ENCODE peak calls at places on chromosome 14, in seven cellular contexts. One of them, this sample, is unnamed.

GRCh38 chr14:68137704-68138619 is 318.4 kb downstream of the RAD51B start:
- DNase-seq in CD4-positive, alpha-beta T cell: no peak
- DNase-seq in right lobe of liver: no peak
- DNase-seq in GM13976: no peak
- DNase-seq in kidney epithelial cell: peak
- DNase-seq in H9: peak
- DNase-seq in AG04450: peak
- DNase-seq in this sample: peak

GRCh38 chr14:94355191-94355794 is 32.2 kb upstream of the SERPINA6 start:
- DNase-seq in kidney epithelial cell: peak
- DNase-seq in AG04450: peak
- DNase-seq in H9: peak
- DNase-seq in GM13976: no peak
- DNase-seq in CD4-positive, alpha-beta T cell: no peak
- DNase-seq in right lobe of liver: peak
- DNase-seq in this sample: peak

GRCh38 chr14:35696575-35696974 is 112.5 kb downstream of the RALGAPA1 start:
- DNase-seq in H9: no peak
- DNase-seq in CD4-positive, alpha-beta T cell: no peak
- DNase-seq in GM13976: no peak
- DNase-seq in kidney epithelial cell: no peak
- DNase-seq in AG04450: no peak
- DNase-seq in right lobe of liver: no peak
- DNase-seq in this sample: no peak

GRCh38 chr14:105883066-105884005 is 357.0 kb downstream of the TMEM121 start:
- DNase-seq in H9: no peak
- DNase-seq in kidney epithelial cell: no peak
- DNase-seq in GM13976: peak
- DNase-seq in CD4-positive, alpha-beta T cell: no peak
- DNase-seq in right lobe of liver: peak
- DNase-seq in AG04450: no peak
- DNase-seq in this sample: peak

GRCh38 chr14:23061995-23062394 is 4.7 kb upstream of the CDH24 start:
- DNase-seq in GM13976: no peak
- DNase-seq in CD4-positive, alpha-beta T cell: no peak
- DNase-seq in AG04450: peak
- DNase-seq in kidney epithelial cell: peak
- DNase-seq in right lobe of liver: no peak
- DNase-seq in H9: no peak
- DNase-seq in this sample: no peak

GRCh38 chr14:61188936-61189808 is 92.0 kb downstream of the TMEM30B start:
- DNase-seq in kidney epithelial cell: no peak
- DNase-seq in right lobe of liver: peak
- DNase-seq in CD4-positive, alpha-beta T cell: no peak
- DNase-seq in AG04450: no peak
- DNase-seq in GM13976: peak
- DNase-seq in H9: peak
- DNase-seq in this sample: no peak

GRCh38 chr14:95597784-95598204 is 62.9 kb downstream of the GLRX5 start:
- DNase-seq in right lobe of liver: no peak
- DNase-seq in AG04450: no peak
- DNase-seq in GM13976: no peak
- DNase-seq in H9: peak
- DNase-seq in CD4-positive, alpha-beta T cell: no peak
- DNase-seq in kidney epithelial cell: peak
- DNase-seq in this sample: no peak

GRCh38 chr14:70282666-70283065 is 76.8 kb downstream of the COX16 start:
- DNase-seq in right lobe of liver: no peak
- DNase-seq in CD4-positive, alpha-beta T cell: no peak
- DNase-seq in kidney epithelial cell: no peak
- DNase-seq in AG04450: no peak
- DNase-seq in GM13976: no peak
- DNase-seq in H9: no peak
- DNase-seq in this sample: no peak

GRCh38 chr14:50599700-50600444 is 39.9 kb downstream of the ATL1 start:
- DNase-seq in right lobe of liver: no peak
- DNase-seq in kidney epithelial cell: no peak
- DNase-seq in GM13976: peak
- DNase-seq in H9: no peak
- DNase-seq in CD4-positive, alpha-beta T cell: no peak
- DNase-seq in AG04450: no peak
- DNase-seq in this sample: no peak

GRCh38 chr14:29462271-29462670 is 465.4 kb downstream of the PRKD1 start:
- DNase-seq in CD4-positive, alpha-beta T cell: no peak
- DNase-seq in right lobe of liver: no peak
- DNase-seq in H9: no peak
- DNase-seq in AG04450: no peak
- DNase-seq in GM13976: no peak
- DNase-seq in kidney epithelial cell: no peak
- DNase-seq in this sample: no peak

GRCh38 chr14:56905282-56905681 is 95.0 kb upstream of the OTX2 start:
- DNase-seq in GM13976: no peak
- DNase-seq in right lobe of liver: no peak
- DNase-seq in H9: peak
- DNase-seq in CD4-positive, alpha-beta T cell: no peak
- DNase-seq in AG04450: no peak
- DNase-seq in kidney epithelial cell: no peak
- DNase-seq in this sample: no peak

GRCh38 chr14:99779751-99780150 is 13.5 kb upstream of the EML1 start:
- DNase-seq in right lobe of liver: no peak
- DNase-seq in GM13976: no peak
- DNase-seq in AG04450: no peak
- DNase-seq in H9: no peak
- DNase-seq in kidney epithelial cell: no peak
- DNase-seq in CD4-positive, alpha-beta T cell: no peak
- DNase-seq in this sample: no peak

GRCh38 chr14:76083796-76084195 is 67.9 kb upstream of the GPATCH2L start:
- DNase-seq in H9: no peak
- DNase-seq in GM13976: no peak
- DNase-seq in CD4-positive, alpha-beta T cell: no peak
- DNase-seq in AG04450: no peak
- DNase-seq in right lobe of liver: no peak
- DNase-seq in kidney epithelial cell: no peak
- DNase-seq in this sample: no peak

GRCh38 chr14:60343571-60344071 is 94.6 kb downstream of the PPM1A start:
- DNase-seq in GM13976: no peak
- DNase-seq in AG04450: no peak
- DNase-seq in kidney epithelial cell: no peak
- DNase-seq in H9: no peak
- DNase-seq in CD4-positive, alpha-beta T cell: no peak
- DNase-seq in right lobe of liver: no peak
- DNase-seq in this sample: no peak

GRCh38 chr14:80269338-80269935 is 58.1 kb upstream of the DIO2 start:
- DNase-seq in GM13976: no peak
- DNase-seq in CD4-positive, alpha-beta T cell: no peak
- DNase-seq in kidney epithelial cell: no peak
- DNase-seq in right lobe of liver: no peak
- DNase-seq in AG04450: peak
- DNase-seq in H9: no peak
- DNase-seq in this sample: no peak

GRCh38 chr14:96098309-96098998 is 59.3 kb downstream of the C14orf132 start:
- DNase-seq in CD4-positive, alpha-beta T cell: no peak
- DNase-seq in GM13976: peak
- DNase-seq in AG04450: peak
- DNase-seq in kidney epithelial cell: no peak
- DNase-seq in right lobe of liver: peak
- DNase-seq in H9: peak
- DNase-seq in this sample: no peak

GRCh38 chr14:69129264-69129880 is 23.5 kb downstream of the DCAF5 start:
- DNase-seq in H9: peak
- DNase-seq in GM13976: peak
- DNase-seq in AG04450: peak
- DNase-seq in kidney epithelial cell: peak
- DNase-seq in CD4-positive, alpha-beta T cell: peak
- DNase-seq in right lobe of liver: peak
- DNase-seq in this sample: peak

GRCh38 chr14:101499080-101499479 is 62.2 kb upstream of the DIO3 start:
- DNase-seq in GM13976: no peak
- DNase-seq in kidney epithelial cell: no peak
- DNase-seq in H9: peak
- DNase-seq in AG04450: no peak
- DNase-seq in right lobe of liver: peak
- DNase-seq in CD4-positive, alpha-beta T cell: no peak
- DNase-seq in this sample: no peak

GRCh38 chr14:81868172-81868571 is 334.5 kb upstream of the SEL1L start:
- DNase-seq in H9: peak
- DNase-seq in CD4-positive, alpha-beta T cell: no peak
- DNase-seq in AG04450: no peak
- DNase-seq in right lobe of liver: no peak
- DNase-seq in GM13976: no peak
- DNase-seq in kidney epithelial cell: no peak
- DNase-seq in this sample: no peak

GRCh38 chr14:21734457-21735074 is 60.9 kb upstream of the OR4E1 start:
- DNase-seq in AG04450: no peak
- DNase-seq in GM13976: peak
- DNase-seq in right lobe of liver: no peak
- DNase-seq in H9: no peak
- DNase-seq in CD4-positive, alpha-beta T cell: no peak
- DNase-seq in kidney epithelial cell: peak
- DNase-seq in this sample: no peak

GRCh38 chr14:96249016-96249415 is 7.0 kb upstream of the BDKRB1 start:
- DNase-seq in kidney epithelial cell: no peak
- DNase-seq in GM13976: no peak
- DNase-seq in AG04450: peak
- DNase-seq in CD4-positive, alpha-beta T cell: no peak
- DNase-seq in H9: no peak
- DNase-seq in right lobe of liver: no peak
- DNase-seq in this sample: peak

GRCh38 chr14:90049390-90049789 is 12.4 kb upstream of the KCNK13 start:
- DNase-seq in right lobe of liver: no peak
- DNase-seq in kidney epithelial cell: no peak
- DNase-seq in AG04450: no peak
- DNase-seq in GM13976: no peak
- DNase-seq in H9: no peak
- DNase-seq in CD4-positive, alpha-beta T cell: no peak
- DNase-seq in this sample: no peak

GRCh38 chr14:74190910-74191575 is 48.2 kb upstream of the VSX2 start:
- DNase-seq in AG04450: no peak
- DNase-seq in kidney epithelial cell: no peak
- DNase-seq in H9: no peak
- DNase-seq in right lobe of liver: no peak
- DNase-seq in GM13976: no peak
- DNase-seq in CD4-positive, alpha-beta T cell: no peak
- DNase-seq in this sample: no peak

GRCh38 chr14:50726372-50727107 is 58.4 kb upstream of the SAV1 start:
- DNase-seq in right lobe of liver: no peak
- DNase-seq in CD4-positive, alpha-beta T cell: no peak
- DNase-seq in GM13976: peak
- DNase-seq in AG04450: peak
- DNase-seq in H9: no peak
- DNase-seq in kidney epithelial cell: peak
- DNase-seq in this sample: no peak

GRCh38 chr14:88078525-88078924 is 73.6 kb downstream of the GPR65 start:
- DNase-seq in kidney epithelial cell: no peak
- DNase-seq in H9: no peak
- DNase-seq in GM13976: no peak
- DNase-seq in right lobe of liver: no peak
- DNase-seq in CD4-positive, alpha-beta T cell: no peak
- DNase-seq in AG04450: no peak
- DNase-seq in this sample: no peak
- TF ChIP-seq CTCF in kidney epithelial cell: no peak
- TF ChIP-seq CTCF in H9: peak
- TF ChIP-seq CTCF in GM13976: no peak
- TF ChIP-seq CTCF in right lobe of liver: no peak
- TF ChIP-seq CTCF in CD4-positive, alpha-beta T cell: no peak
- TF ChIP-seq CTCF in AG04450: no peak
- TF ChIP-seq CTCF in this sample: no peak

DNA sequence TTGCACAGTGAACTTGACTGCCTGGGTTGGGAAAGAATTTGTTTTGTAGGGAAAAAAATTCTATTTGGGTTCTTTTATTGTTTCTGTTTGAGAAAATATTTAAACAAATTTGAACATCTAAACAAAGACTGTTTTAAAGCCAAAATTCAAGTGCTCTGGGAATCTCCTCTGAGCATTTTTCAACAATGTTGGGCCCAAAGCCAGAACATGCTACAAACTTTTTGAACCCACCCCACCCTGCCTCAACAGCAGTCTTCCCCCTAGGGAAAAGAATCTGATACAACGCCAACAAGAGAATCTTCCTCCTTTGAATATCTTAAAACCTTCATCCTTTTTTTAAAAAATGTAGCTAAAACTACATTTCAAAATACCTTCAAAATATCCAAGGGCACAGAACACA is 20.3 kb upstream of the NID2 start:
- DNase-seq in H9: no peak
- DNase-seq in CD4-positive, alpha-beta T cell: no peak
- DNase-seq in kidney epithelial cell: no peak
- DNase-seq in right lobe of liver: no peak
- DNase-seq in AG04450: no peak
- DNase-seq in GM13976: no peak
- DNase-seq in this sample: no peak
- TF ChIP-seq CTCF in H9: no peak
- TF ChIP-seq CTCF in CD4-positive, alpha-beta T cell: no peak
- TF ChIP-seq CTCF in kidney epithelial cell: no peak
- TF ChIP-seq CTCF in right lobe of liver: no peak
- TF ChIP-seq CTCF in AG04450: no peak
- TF ChIP-seq CTCF in GM13976: no peak
- TF ChIP-seq CTCF in this sample: no peak

GRCh38 chr14:104386281-104386841 is 193.2 kb upstream of the C14orf180 start:
- DNase-seq in kidney epithelial cell: no peak
- DNase-seq in CD4-positive, alpha-beta T cell: no peak
- DNase-seq in AG04450: no peak
- DNase-seq in GM13976: peak
- DNase-seq in H9: peak
- DNase-seq in right lobe of liver: peak
- DNase-seq in this sample: peak
- TF ChIP-seq CTCF in kidney epithelial cell: no peak
- TF ChIP-seq CTCF in CD4-positive, alpha-beta T cell: no peak
- TF ChIP-seq CTCF in AG04450: no peak
- TF ChIP-seq CTCF in GM13976: no peak
- TF ChIP-seq CTCF in H9: peak
- TF ChIP-seq CTCF in right lobe of liver: no peak
- TF ChIP-seq CTCF in this sample: no peak

DNA sequence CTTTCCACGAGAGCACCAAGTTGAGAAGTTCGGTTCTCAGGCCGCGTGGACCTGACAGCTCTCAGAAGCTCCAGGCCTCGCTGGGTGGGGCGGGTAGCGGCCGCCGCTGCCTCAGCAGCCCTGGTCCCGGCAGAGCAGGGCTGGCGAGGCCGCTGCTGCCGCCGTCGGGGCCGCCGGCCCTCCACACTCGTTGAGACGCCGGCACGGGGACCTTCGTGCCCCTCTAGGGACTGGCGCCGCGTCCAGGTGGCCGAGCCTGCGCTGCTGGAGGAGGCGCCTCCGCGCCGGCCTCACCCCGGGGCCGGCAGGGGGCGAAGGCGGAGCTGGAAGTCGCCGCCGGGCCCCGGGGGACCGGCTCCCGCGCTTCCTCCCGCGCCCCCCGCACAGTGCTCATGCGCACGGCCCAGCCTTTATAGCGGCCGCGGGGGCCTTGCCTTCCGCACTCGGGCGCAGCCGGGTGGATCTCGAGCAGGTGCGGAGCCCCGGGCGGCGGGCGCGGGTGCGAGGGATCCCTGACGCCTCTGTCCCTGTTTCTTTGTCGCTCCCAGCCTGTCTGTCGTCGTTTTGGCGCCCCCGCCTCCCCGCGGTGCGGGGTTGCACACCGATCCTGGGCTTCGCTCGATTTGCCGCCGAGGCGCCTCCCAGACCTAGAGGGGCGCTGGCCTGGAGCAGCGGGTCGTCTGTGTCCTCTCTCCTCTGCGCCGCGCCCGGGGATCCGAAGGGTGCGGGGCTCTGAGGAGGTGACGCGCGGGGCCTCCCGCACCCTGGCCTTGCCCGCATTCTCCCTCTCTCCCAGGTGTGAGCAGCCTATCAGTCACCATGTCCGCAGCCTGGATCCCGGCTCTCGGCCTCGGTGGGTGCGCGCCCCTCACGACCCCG is at the start of gene COCH:
- DNase-seq in GM13976: peak
- DNase-seq in CD4-positive, alpha-beta T cell: peak
- DNase-seq in right lobe of liver: no peak
- DNase-seq in AG04450: no peak
- DNase-seq in H9: peak
- DNase-seq in kidney epithelial cell: no peak
- DNase-seq in this sample: no peak
- TF ChIP-seq CTCF in GM13976: peak
- TF ChIP-seq CTCF in CD4-positive, alpha-beta T cell: peak
- TF ChIP-seq CTCF in right lobe of liver: peak
- TF ChIP-seq CTCF in AG04450: peak
- TF ChIP-seq CTCF in H9: peak
- TF ChIP-seq CTCF in kidney epithelial cell: no peak
- TF ChIP-seq CTCF in this sample: peak